ENCODE peak calls at places on chromosome 17, in six cellular contexts. U is H9, I is thoracic aorta, X is A673, Z is COR-L47, Y is T47D. C is an unnamed sample.
A peak's percentile ranks its signal among the peaks of the same experiment; 100 is the strongest.

GRCh38 chr17:59962739-59963318 is 1.7 kb downstream of the RNFT1 start:
- DNase-seq in U (no peak), I (no peak), X (no peak), Z (no peak), Y (no peak), C (no peak)

GRCh38 chr17:73795730-73796129 is 151.5 kb upstream of the SDK2 start:
- DNase-seq in U (no peak), I (no peak), X (no peak), Z (peak; percentile 31), Y (no peak), C (no peak)

GRCh38 chr17:42183741-42184711 is 1.2 kb downstream of the HCRT start:
- DNase-seq in U (peak; percentile 93), I (no peak), X (peak; percentile 63), Z (no peak), Y (peak; percentile 53), C (peak; percentile 18)

GRCh38 chr17:74759941-74760340 is 11.5 kb downstream of the NHERF1 start:
- DNase-seq in U (no peak), I (no peak), X (no peak), Z (no peak), Y (peak; percentile 98), C (no peak)

GRCh38 chr17:77745702-77746101 is 212.8 kb upstream of the TNRC6C start:
- DNase-seq in U (no peak), I (no peak), X (no peak), Z (no peak), Y (no peak), C (no peak)

GRCh38 chr17:16456770-16457316 is 35.1 kb downstream of the LRRC75A start:
- DNase-seq in U (peak; percentile 73), I (no peak), X (no peak), Z (no peak), Y (no peak), C (no peak)

GRCh38 chr17:81200695-81201580 is 21.8 kb downstream of the CEP131 start:
- DNase-seq in U (no peak), I (no peak), X (peak; percentile 78), Z (peak; percentile 20), Y (peak; percentile 79), C (peak; percentile 52)

GRCh38 chr17:19728114-19728495 is 11.7 kb upstream of the SLC47A2 start:
- DNase-seq in U (no peak), I (peak; percentile 40), X (no peak), Z (peak; percentile 60), Y (peak; percentile 75), C (peak; percentile 79)

GRCh38 chr17:59513934-59514841 is 51.2 kb upstream of the DHX40 start:
- DNase-seq in U (no peak), I (no peak), X (peak; percentile 97), Z (peak; percentile 100), Y (peak; percentile 31), C (peak; percentile 98)

GRCh38 chr17:74873874-74874614 is 1.2 kb upstream of the FDXR start:
- DNase-seq in U (no peak), I (no peak), X (no peak), Z (no peak), Y (peak; percentile 43), C (peak; percentile 13)

GRCh38 chr17:67412057-67412456 is 35.0 kb downstream of the PITPNC1 start:
- DNase-seq in U (no peak), I (no peak), X (no peak), Z (no peak), Y (no peak), C (no peak)

GRCh38 chr17:43667506-43668438 is 6.0 kb upstream of the MEOX1 start:
- DNase-seq in U (no peak), I (no peak), X (no peak), Z (no peak), Y (peak; percentile 61), C (peak; percentile 43)

GRCh38 chr17:80297996-80298560 is 37.4 kb downstream of the RNF213 start:
- DNase-seq in U (no peak), I (no peak), X (no peak), Z (peak; percentile 29), Y (no peak), C (no peak)

GRCh38 chr17:81241648-81242420 is 2.7 kb downstream of the NDUFAF8 start:
- DNase-seq in U (peak; percentile 91), I (no peak), X (peak; percentile 69), Z (peak; percentile 30), Y (peak; percentile 54), C (no peak)

GRCh38 chr17:39605492-39606433 is 2.0 kb downstream of the NEUROD2 start:
- DNase-seq in U (peak; percentile 72), I (no peak), X (no peak), Z (no peak), Y (peak; percentile 63), C (no peak)

GRCh38 chr17:4980644-4981216 is 6.7 kb downstream of the CAMTA2 start:
- DNase-seq in U (peak; percentile 72), I (no peak), X (peak; percentile 82), Z (no peak), Y (peak; percentile 58), C (peak; percentile 45)

GRCh38 chr17:49575524-49576120 is at the start of gene NXPH3:
- DNase-seq in U (peak; percentile 94), I (no peak), X (peak; percentile 75), Z (peak; percentile 42), Y (peak; percentile 85), C (no peak)

GRCh38 chr17:3647769-3648540 is 11.4 kb downstream of the CTNS start:
- DNase-seq in U (peak; percentile 85), I (no peak), X (peak; percentile 55), Z (no peak), Y (peak; percentile 73), C (peak; percentile 46)

GRCh38 chr17:4969551-4970231 is 2.1 kb upstream of the SPAG7 start:
- DNase-seq in U (no peak), I (no peak), X (no peak), Z (no peak), Y (no peak), C (no peak)

GRCh38 chr17:2138318-2138717 is 83.4 kb downstream of the HIC1 start:
- DNase-seq in U (no peak), I (no peak), X (peak; percentile 39), Z (no peak), Y (no peak), C (no peak)

GRCh38 chr17:4127555-4127954 is 15.3 kb downstream of the ZZEF1 start:
- DNase-seq in U (no peak), I (no peak), X (no peak), Z (no peak), Y (peak; percentile 15), C (no peak)

GRCh38 chr17:31425646-31426045 is 34.2 kb downstream of the RAB11FIP4 start:
- DNase-seq in U (no peak), I (no peak), X (no peak), Z (no peak), Y (no peak), C (no peak)

GRCh38 chr17:36880506-36880905 is 56.8 kb upstream of the LHX1 start:
- DNase-seq in U (no peak), I (no peak), X (no peak), Z (no peak), Y (no peak), C (no peak)

GRCh38 chr17:82029391-82029790 is 2.1 kb upstream of the RAC3 start:
- DNase-seq in U (no peak), I (no peak), X (no peak), Z (no peak), Y (no peak), C (no peak)

GRCh38 chr17:1787301-1787902 is 25.5 kb downstream of the SERPINF1 start:
- DNase-seq in U (no peak), I (peak; percentile 71), X (no peak), Z (no peak), Y (no peak), C (peak; percentile 93)

GRCh38 chr17:18977021-18977420 is 25.1 kb downstream of the SLC5A10 start:
- DNase-seq in U (no peak), I (no peak), X (no peak), Z (no peak), Y (no peak), C (no peak)

GRCh38 chr17:2337152-2337810 is at the start of gene SGSM2:
- DNase-seq in U (peak; percentile 62), I (no peak), X (peak; percentile 86), Z (peak; percentile 56), Y (peak; percentile 58), C (no peak)

GRCh38 chr17:81076097-81076754 is 41.3 kb downstream of the BAIAP2 start:
- DNase-seq in U (no peak), I (no peak), X (no peak), Z (no peak), Y (no peak), C (no peak)

GRCh38 chr17:58112970-58113631 is 29.9 kb downstream of the DYNLL2 start:
- DNase-seq in U (peak; percentile 85), I (peak; percentile 55), X (peak; percentile 83), Z (peak; percentile 62), Y (peak; percentile 89), C (peak; percentile 43)